ENCODE peak calls at places on chromosomes 11 and 22, in eight cellular contexts. P is GDM1; L is uterus; W is naive B cell; R is stimulated activated CD8-positive, alpha-beta memory T cell treated with anti-CD3 and anti-CD28 coated beads, Interleukin-2, amount 100 ng/mL, for 1 hour; Z is activated T-helper 1 cell treated with anti-CD3 and anti-CD28 coated beads, Interleukin-2, amount 50 U/mL, for 16 hours; D is stimulated activated naive CD8-positive, alpha-beta T cell treated with anti-CD3 and anti-CD28 coated beads, Interleukin-15, amount 100 ng/mL, for 72 hours; O is amygdala. E is an unnamed sample.

GRCh38 chr11:128483211-128483788 is 104.1 kb downstream of the ETS1 start:
- DNase-seq in P (no peak), L (no peak), W (peak), R (no peak), Z (no peak), D (no peak), O (no peak), E (no peak)

GRCh38 chr11:64181506-64182411 is 4.2 kb upstream of the STIP1 start:
- DNase-seq in P (peak), L (peak), W (no peak), R (no peak), Z (no peak), D (no peak), O (peak), E (no peak)

GRCh38 chr11:17224727-17225126 is 16.9 kb upstream of the PIK3C2A start:
- DNase-seq in P (no peak), L (no peak), W (no peak), R (no peak), Z (no peak), D (no peak), O (no peak), E (no peak)

GRCh38 chr22:42905217-42905616 is 48.1 kb upstream of the ARFGAP3 start:
- DNase-seq in P (no peak), L (no peak), W (no peak), R (no peak), Z (no peak), D (no peak), O (no peak), E (no peak)

GRCh38 chr11:105274631-105275030 is 135.1 kb upstream of the CARD18 start:
- DNase-seq in P (no peak), L (no peak), W (no peak), R (no peak), Z (no peak), D (no peak), O (no peak), E (no peak)

GRCh38 chr22:39877079-39877682 is 16.4 kb downstream of the ENTHD1 start:
- DNase-seq in P (no peak), L (no peak), W (no peak), R (no peak), Z (no peak), D (no peak), O (no peak), E (no peak)

GRCh38 chr22:19936513-19936912 is 5.1 kb upstream of the COMT start:
- DNase-seq in P (no peak), L (no peak), W (no peak), R (no peak), Z (no peak), D (no peak), O (no peak), E (no peak)

GRCh38 chr11:133659542-133660201 is 127.4 kb upstream of the OPCML start:
- DNase-seq in P (no peak), L (no peak), W (no peak), R (no peak), Z (no peak), D (no peak), O (no peak), E (no peak)

GRCh38 chr11:77876045-77876444 is 55.1 kb downstream of the AAMDC start:
- DNase-seq in P (no peak), L (no peak), W (no peak), R (no peak), Z (no peak), D (no peak), O (no peak), E (no peak)

GRCh38 chr22:43425976-43426785 is 14.4 kb downstream of the MPPED1 start:
- DNase-seq in P (no peak), L (no peak), W (no peak), R (no peak), Z (no peak), D (no peak), O (no peak), E (no peak)

GRCh38 chr11:62048101-62048500 is 75.7 kb upstream of the INCENP start:
- DNase-seq in P (no peak), L (no peak), W (no peak), R (no peak), Z (no peak), D (no peak), O (no peak), E (no peak)

GRCh38 chr11:122981388-122982264 is at the start of gene BSX:
- DNase-seq in P (peak), L (no peak), W (no peak), R (peak), Z (peak), D (peak), O (peak), E (no peak)

GRCh38 chr11:134561348-134561720 is 149.3 kb upstream of the B3GAT1 start:
- DNase-seq in P (no peak), L (no peak), W (no peak), R (no peak), Z (no peak), D (no peak), O (no peak), E (no peak)

GRCh38 chr11:130762342-130763037 is 153.8 kb downstream of the SNX19 start:
- DNase-seq in P (no peak), L (no peak), W (no peak), R (no peak), Z (no peak), D (no peak), O (no peak), E (no peak)

GRCh38 chr11:101407324-101407723 is 176.5 kb downstream of the TRPC6 start:
- DNase-seq in P (no peak), L (peak), W (no peak), R (no peak), Z (no peak), D (no peak), O (no peak), E (no peak)

E was measured in natural killer cell.